ENCODE peak calls at places on chromosomes 16 and 17, in six cellular contexts. J, Z, T, H, U and R are unnamed samples.

GRCh38 chr17:64741038-64741641 is 79.0 kb upstream of the SMURF2 start:
- DNase-seq in J (no peak), Z (no peak), T (peak), H (no peak), U (no peak), R (peak)

GRCh38 chr16:28824548-28824973 is 1.8 kb downstream of the ATXN2L start:
- DNase-seq in J (no peak), Z (no peak), T (no peak), H (no peak), U (no peak), R (no peak)

GRCh38 chr16:56354016-56354415 is 71.3 kb downstream of the AMFR start:
- DNase-seq in J (no peak), Z (peak), T (peak), H (no peak), U (no peak), R (no peak)

GRCh38 chr17:64679710-64680216 is 17.7 kb upstream of the SMURF2 start:
- DNase-seq in J (no peak), Z (no peak), T (no peak), H (no peak), U (no peak), R (peak)

GRCh38 chr16:66610111-66610820 is 5.8 kb downstream of the CMTM3 start:
- DNase-seq in J (no peak), Z (no peak), T (no peak), H (no peak), U (no peak), R (no peak)

GRCh38 chr17:58321571-58322525 is 6.7 kb downstream of the TSPOAP1 start:
- DNase-seq in J (no peak), Z (no peak), T (no peak), H (no peak), U (no peak), R (no peak)

GRCh38 chr17:50414808-50415207 is 11.2 kb upstream of the ACSF2 start:
- DNase-seq in J (no peak), Z (no peak), T (no peak), H (no peak), U (no peak), R (no peak)

GRCh38 chr17:59756236-59756818 is 48.9 kb downstream of the VMP1 start:
- DNase-seq in J (no peak), Z (no peak), T (no peak), H (no peak), U (no peak), R (peak)

GRCh38 chr16:19186403-19186802 is 18.4 kb downstream of the SYT17 start:
- DNase-seq in J (no peak), Z (no peak), T (no peak), H (no peak), U (no peak), R (no peak)

GRCh38 chr17:44928136-44928535 is 12.8 kb upstream of the GFAP start:
- DNase-seq in J (no peak), Z (peak), T (no peak), H (no peak), U (no peak), R (no peak)

GRCh38 chr17:7021993-7022778 is 664 bp upstream of the BCL6B start:
- DNase-seq in J (peak), Z (peak), T (peak), H (peak), U (peak), R (no peak)

GRCh38 chr16:82156761-82157654 is 13.0 kb downstream of the MPHOSPH6 start:
- DNase-seq in J (no peak), Z (no peak), T (no peak), H (no peak), U (no peak), R (no peak)

GRCh38 chr16:26214694-26215093 is 522.9 kb downstream of the HS3ST4 start:
- DNase-seq in J (no peak), Z (no peak), T (no peak), H (no peak), U (no peak), R (no peak)

GRCh38 chr17:67836205-67836987 is 11.1 kb downstream of the BPTF start:
- DNase-seq in J (no peak), Z (no peak), T (no peak), H (no peak), U (no peak), R (peak)

GRCh38 chr17:76635659-76636360 is 7.7 kb downstream of the ST6GALNAC1 start:
- DNase-seq in J (no peak), Z (peak), T (no peak), H (no peak), U (no peak), R (peak)

GRCh38 chr17:50638572-50638850 is 3.8 kb downstream of the ABCC3 start:
- DNase-seq in J (no peak), Z (no peak), T (no peak), H (no peak), U (no peak), R (peak)

GRCh38 chr17:29837531-29837930 is 92.5 kb downstream of the SSH2 start:
- DNase-seq in J (no peak), Z (no peak), T (no peak), H (no peak), U (no peak), R (no peak)

GRCh38 chr16:75861981-75862380 is 135.7 kb upstream of the CPHXL start:
- DNase-seq in J (no peak), Z (no peak), T (no peak), H (peak), U (no peak), R (no peak)

GRCh38 chr16:50627419-50627818 is 53.7 kb downstream of the SNX20 start:
- DNase-seq in J (no peak), Z (no peak), T (no peak), H (peak), U (peak), R (peak)

GRCh38 chr17:3208484-3208883 is 1.0 kb downstream of the OR1A1 start:
- DNase-seq in J (no peak), Z (no peak), T (no peak), H (no peak), U (no peak), R (no peak)

GRCh38 chr16:84294196-84295142 is at the start of gene WFDC1:
- DNase-seq in J (no peak), Z (no peak), T (no peak), H (no peak), U (no peak), R (no peak)

GRCh38 chr17:75099881-75100595 is 9.7 kb upstream of the ARMC7 start:
- DNase-seq in J (no peak), Z (no peak), T (no peak), H (no peak), U (no peak), R (no peak)

GRCh38 chr16:58809213-58809612 is 75.1 kb upstream of the GOT2 start:
- DNase-seq in J (no peak), Z (no peak), T (no peak), H (no peak), U (no peak), R (no peak)

GRCh38 chr17:8159459-8160223 is 3.1 kb downstream of the VAMP2 start:
- DNase-seq in J (no peak), Z (no peak), T (no peak), H (no peak), U (no peak), R (no peak)

GRCh38 chr16:23423496-23424049 is 29.4 kb downstream of the COG7 start:
- DNase-seq in J (no peak), Z (peak), T (peak), H (no peak), U (no peak), R (peak)

GRCh38 chr17:79892457-79893236 is 53.4 kb upstream of the CBX4 start:
- DNase-seq in J (no peak), Z (peak), T (no peak), H (no peak), U (peak), R (no peak)

GRCh38 chr17:50064253-50064991 is 8.5 kb downstream of the ITGA3 start:
- DNase-seq in J (no peak), Z (peak), T (peak), H (no peak), U (no peak), R (peak)